ENCODE peak calls at places on chromosomes 7 and 10, in five cellular contexts. One of them, this sample, is unnamed.

GRCh38 chr10:89086801-89087513 is 96.4 kb downstream of the FAS start:
- DNase-seq in astrocyte of the cerebellum: no peak
- DNase-seq in cardiac muscle cell: no peak
- DNase-seq in AG04450: peak
- DNase-seq in stomach: peak
- DNase-seq in this sample: no peak

GRCh38 chr7:7274782-7275181 is 92.4 kb downstream of the C1GALT1 start:
- DNase-seq in AG04450: no peak
- DNase-seq in cardiac muscle cell: no peak
- DNase-seq in astrocyte of the cerebellum: no peak
- DNase-seq in stomach: no peak
- DNase-seq in this sample: no peak

GRCh38 chr7:111639894-111640293 is 77.6 kb upstream of the IMMP2L start:
- DNase-seq in cardiac muscle cell: no peak
- DNase-seq in AG04450: peak
- DNase-seq in astrocyte of the cerebellum: no peak
- DNase-seq in stomach: no peak
- DNase-seq in this sample: no peak

GRCh38 chr7:26182706-26183105 is 17.8 kb downstream of the HNRNPA2B1 start:
- DNase-seq in cardiac muscle cell: no peak
- DNase-seq in astrocyte of the cerebellum: no peak
- DNase-seq in stomach: no peak
- DNase-seq in AG04450: no peak
- DNase-seq in this sample: no peak

GRCh38 chr7:8261711-8262695 is at the start of gene ICA1:
- DNase-seq in cardiac muscle cell: peak
- DNase-seq in AG04450: no peak
- DNase-seq in astrocyte of the cerebellum: no peak
- DNase-seq in stomach: peak
- DNase-seq in this sample: no peak

GRCh38 chr10:60955957-60956425 is 12.0 kb upstream of the RHOBTB1 start:
- DNase-seq in stomach: no peak
- DNase-seq in astrocyte of the cerebellum: no peak
- DNase-seq in cardiac muscle cell: no peak
- DNase-seq in AG04450: no peak
- DNase-seq in this sample: no peak

GRCh38 chr7:128052404-128052803 is 21.2 kb upstream of the LRRC4 start:
- DNase-seq in stomach: no peak
- DNase-seq in AG04450: no peak
- DNase-seq in astrocyte of the cerebellum: no peak
- DNase-seq in cardiac muscle cell: no peak
- DNase-seq in this sample: no peak

GRCh38 chr10:124521429-124521871 is 59.8 kb downstream of the LHPP start:
- DNase-seq in cardiac muscle cell: no peak
- DNase-seq in stomach: no peak
- DNase-seq in AG04450: no peak
- DNase-seq in astrocyte of the cerebellum: no peak
- DNase-seq in this sample: no peak

GRCh38 chr10:123156091-123156490 is 1.9 kb downstream of the BUB3 start:
- DNase-seq in AG04450: no peak
- DNase-seq in cardiac muscle cell: no peak
- DNase-seq in astrocyte of the cerebellum: no peak
- DNase-seq in stomach: no peak
- DNase-seq in this sample: no peak

GRCh38 chr7:45150199-45150598 is 7.4 kb upstream of the RAMP3 start:
- DNase-seq in astrocyte of the cerebellum: no peak
- DNase-seq in cardiac muscle cell: no peak
- DNase-seq in stomach: no peak
- DNase-seq in AG04450: no peak
- DNase-seq in this sample: no peak

GRCh38 chr7:121327671-121328070 is 1.1 kb upstream of the WNT16 start:
- DNase-seq in cardiac muscle cell: no peak
- DNase-seq in stomach: no peak
- DNase-seq in astrocyte of the cerebellum: no peak
- DNase-seq in AG04450: no peak
- DNase-seq in this sample: no peak

GRCh38 chr10:80090120-80090519 is 11.7 kb downstream of the TMEM254 start:
- DNase-seq in AG04450: no peak
- DNase-seq in astrocyte of the cerebellum: no peak
- DNase-seq in cardiac muscle cell: no peak
- DNase-seq in stomach: no peak
- DNase-seq in this sample: no peak

GRCh38 chr10:119190353-119190752 is 11.7 kb upstream of the PRDX3 start:
- DNase-seq in stomach: no peak
- DNase-seq in AG04450: peak
- DNase-seq in cardiac muscle cell: no peak
- DNase-seq in astrocyte of the cerebellum: peak
- DNase-seq in this sample: no peak

GRCh38 chr7:42700376-42701327 is 211.2 kb downstream of the C7orf25 start:
- DNase-seq in AG04450: no peak
- DNase-seq in cardiac muscle cell: no peak
- DNase-seq in astrocyte of the cerebellum: no peak
- DNase-seq in stomach: peak
- DNase-seq in this sample: no peak

GRCh38 chr7:70542750-70543376 is 589.1 kb upstream of the GALNT17 start:
- DNase-seq in stomach: no peak
- DNase-seq in cardiac muscle cell: peak
- DNase-seq in AG04450: no peak
- DNase-seq in astrocyte of the cerebellum: no peak
- DNase-seq in this sample: no peak

GRCh38 chr10:69703766-69704191 is 73.7 kb downstream of the FAM241B start:
- DNase-seq in stomach: no peak
- DNase-seq in AG04450: peak
- DNase-seq in astrocyte of the cerebellum: peak
- DNase-seq in cardiac muscle cell: no peak
- DNase-seq in this sample: no peak

GRCh38 chr10:132293416-132294195 is 14.1 kb downstream of the STK32C start:
- DNase-seq in AG04450: no peak
- DNase-seq in astrocyte of the cerebellum: no peak
- DNase-seq in stomach: no peak
- DNase-seq in cardiac muscle cell: no peak
- DNase-seq in this sample: no peak

GRCh38 chr10:102473445-102474331 is 22.3 kb upstream of the C10orf95 start:
- DNase-seq in cardiac muscle cell: no peak
- DNase-seq in AG04450: no peak
- DNase-seq in stomach: no peak
- DNase-seq in astrocyte of the cerebellum: no peak
- DNase-seq in this sample: no peak

GRCh38 chr10:122461367-122461728 is at the start of gene HTRA1:
- DNase-seq in cardiac muscle cell: peak
- DNase-seq in astrocyte of the cerebellum: no peak
- DNase-seq in stomach: peak
- DNase-seq in AG04450: no peak
- DNase-seq in this sample: no peak

GRCh38 chr7:23298141-23298851 is 843 bp upstream of the MALSU1 start:
- DNase-seq in astrocyte of the cerebellum: peak
- DNase-seq in AG04450: peak
- DNase-seq in stomach: no peak
- DNase-seq in cardiac muscle cell: peak
- DNase-seq in this sample: no peak

GRCh38 chr7:45625714-45626440 is 51.7 kb downstream of the ADCY1 start:
- DNase-seq in stomach: no peak
- DNase-seq in cardiac muscle cell: no peak
- DNase-seq in AG04450: no peak
- DNase-seq in astrocyte of the cerebellum: no peak
- DNase-seq in this sample: no peak

GRCh38 chr10:104286939-104287338 is 18.0 kb downstream of the GSTO2 start:
- DNase-seq in astrocyte of the cerebellum: no peak
- DNase-seq in stomach: no peak
- DNase-seq in AG04450: no peak
- DNase-seq in cardiac muscle cell: no peak
- DNase-seq in this sample: no peak

GRCh38 chr10:90571876-90572275 is 286.0 kb downstream of the HTR7 start:
- DNase-seq in AG04450: no peak
- DNase-seq in astrocyte of the cerebellum: peak
- DNase-seq in cardiac muscle cell: no peak
- DNase-seq in stomach: no peak
- DNase-seq in this sample: no peak

GRCh38 chr10:102782698-102783540 is 39.2 kb downstream of the WBP1L start:
- DNase-seq in cardiac muscle cell: peak
- DNase-seq in astrocyte of the cerebellum: peak
- DNase-seq in AG04450: peak
- DNase-seq in stomach: peak
- DNase-seq in this sample: no peak

GRCh38 chr10:15244635-15245197 is 76.2 kb upstream of the NMT2 start:
- DNase-seq in AG04450: no peak
- DNase-seq in cardiac muscle cell: no peak
- DNase-seq in stomach: no peak
- DNase-seq in astrocyte of the cerebellum: no peak
- DNase-seq in this sample: no peak

GRCh38 chr10:33120275-33120674 is 162.2 kb upstream of the ITGB1 start:
- DNase-seq in cardiac muscle cell: no peak
- DNase-seq in AG04450: no peak
- DNase-seq in astrocyte of the cerebellum: no peak
- DNase-seq in stomach: no peak
- DNase-seq in this sample: no peak

GRCh38 chr7:78151229-78151628 is 352.7 kb downstream of the PHTF2 start:
- DNase-seq in stomach: no peak
- DNase-seq in cardiac muscle cell: no peak
- DNase-seq in AG04450: peak
- DNase-seq in astrocyte of the cerebellum: peak
- DNase-seq in this sample: no peak

GRCh38 chr10:125127110-125127509 is 33.3 kb downstream of the CTBP2 start:
- DNase-seq in stomach: no peak
- DNase-seq in astrocyte of the cerebellum: no peak
- DNase-seq in AG04450: no peak
- DNase-seq in cardiac muscle cell: no peak
- DNase-seq in this sample: no peak

GRCh38 chr7:127252736-127253288 is at the start of gene GRM8:
- DNase-seq in AG04450: no peak
- DNase-seq in cardiac muscle cell: peak
- DNase-seq in stomach: peak
- DNase-seq in astrocyte of the cerebellum: no peak
- DNase-seq in this sample: no peak

GRCh38 chr7:2405601-2406345 is 2.4 kb downstream of the CHST12 start:
- DNase-seq in astrocyte of the cerebellum: no peak
- DNase-seq in cardiac muscle cell: no peak
- DNase-seq in stomach: no peak
- DNase-seq in AG04450: no peak
- DNase-seq in this sample: no peak

GRCh38 chr7:142807855-142808460 is 37.2 kb downstream of the PRSS2 start:
- DNase-seq in cardiac muscle cell: no peak
- DNase-seq in AG04450: no peak
- DNase-seq in astrocyte of the cerebellum: no peak
- DNase-seq in stomach: no peak
- DNase-seq in this sample: no peak
- H3K4me3 ChIP-seq in cardiac muscle cell: no peak
- H3K4me3 ChIP-seq in AG04450: no peak
- H3K4me3 ChIP-seq in astrocyte of the cerebellum: no peak
- H3K4me3 ChIP-seq in stomach: no peak
- H3K4me3 ChIP-seq in this sample: no peak

GRCh38 chr7:155007947-155008346 is 5.0 kb upstream of the PAXIP1 start:
- DNase-seq in cardiac muscle cell: peak
- DNase-seq in astrocyte of the cerebellum: no peak
- DNase-seq in AG04450: no peak
- DNase-seq in stomach: no peak
- DNase-seq in this sample: no peak

GRCh38 chr7:155001756-155002410 is 1.0 kb downstream of the PAXIP1 start:
- DNase-seq in stomach: no peak
- DNase-seq in AG04450: no peak
- DNase-seq in astrocyte of the cerebellum: no peak
- DNase-seq in cardiac muscle cell: no peak
- DNase-seq in this sample: no peak

GRCh38 chr7:155002411-155003214 is at the start of gene PAXIP1:
- DNase-seq in stomach: peak
- DNase-seq in astrocyte of the cerebellum: no peak
- DNase-seq in AG04450: no peak
- DNase-seq in cardiac muscle cell: peak
- DNase-seq in this sample: no peak

GRCh38 chr7:155000795-155001194 is 2.1 kb downstream of the PAXIP1 start:
- DNase-seq in astrocyte of the cerebellum: no peak
- DNase-seq in AG04450: no peak
- DNase-seq in stomach: no peak
- DNase-seq in cardiac muscle cell: no peak
- DNase-seq in this sample: no peak

GRCh38 chr7:155003215-155003999 is 483 bp upstream of the PAXIP1 start:
- DNase-seq in AG04450: peak
- DNase-seq in cardiac muscle cell: peak
- DNase-seq in stomach: peak
- DNase-seq in astrocyte of the cerebellum: peak
- DNase-seq in this sample: peak
- TF ChIP-seq CTCF in AG04450: no peak
- TF ChIP-seq CTCF in cardiac muscle cell: no peak
- TF ChIP-seq CTCF in stomach: no peak
- TF ChIP-seq CTCF in astrocyte of the cerebellum: no peak
- TF ChIP-seq CTCF in this sample: no peak

DNA sequence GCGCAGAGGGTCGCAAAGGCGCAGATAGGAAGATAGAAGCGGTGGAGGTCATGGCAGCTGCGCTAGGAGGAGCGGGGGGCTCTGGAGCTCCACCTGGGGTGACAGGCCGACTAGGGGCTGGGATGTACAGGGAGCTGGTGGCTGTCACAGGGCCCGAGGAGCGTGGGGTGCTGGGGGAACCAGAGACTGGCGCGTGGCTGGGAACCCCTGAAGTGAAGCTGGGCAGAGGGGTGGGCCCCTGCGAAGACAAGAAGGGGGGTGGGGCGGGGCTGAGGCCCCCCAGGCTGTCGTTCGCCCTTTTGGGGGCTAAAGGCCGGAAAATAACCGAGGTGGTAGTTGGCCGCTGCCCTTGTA is 6.6 kb upstream of the MYOZ1 start:
- DNase-seq in astrocyte of the cerebellum: no peak
- DNase-seq in AG04450: no peak
- DNase-seq in cardiac muscle cell: no peak
- DNase-seq in stomach: no peak
- DNase-seq in this sample: no peak
- H3K4me3 ChIP-seq in astrocyte of the cerebellum: peak
- H3K4me3 ChIP-seq in AG04450: peak
- H3K4me3 ChIP-seq in cardiac muscle cell: no peak
- H3K4me3 ChIP-seq in stomach: peak
- H3K4me3 ChIP-seq in this sample: no peak

DNA sequence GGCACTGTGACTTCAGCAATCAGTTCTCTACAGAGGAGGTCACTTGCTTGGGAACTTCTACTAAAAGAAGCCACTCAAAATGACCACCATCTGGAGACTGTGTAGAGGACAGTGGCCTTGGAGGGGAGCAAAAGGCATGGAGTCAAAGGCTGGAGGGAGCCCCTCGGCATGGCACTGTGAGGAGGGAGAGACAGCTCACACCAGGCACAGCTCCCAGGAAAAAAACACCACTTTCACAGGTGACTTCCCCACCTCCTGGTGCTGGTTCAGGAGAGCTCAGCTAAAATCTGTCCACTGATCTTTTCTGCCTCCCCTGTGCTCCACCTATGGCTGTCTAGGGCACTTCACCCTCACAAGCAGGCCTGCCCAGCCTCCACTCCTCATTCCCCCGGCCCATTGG is 649.4 kb upstream of the MGMT start:
- DNase-seq in astrocyte of the cerebellum: no peak
- DNase-seq in cardiac muscle cell: no peak
- DNase-seq in AG04450: no peak
- DNase-seq in stomach: no peak
- DNase-seq in this sample: no peak
- TF ChIP-seq CTCF in astrocyte of the cerebellum: no peak
- TF ChIP-seq CTCF in cardiac muscle cell: no peak
- TF ChIP-seq CTCF in AG04450: no peak
- TF ChIP-seq CTCF in stomach: no peak
- TF ChIP-seq CTCF in this sample: no peak

This sample was measured in LNCaP clone FGC.